ENCODE peak calls at places on chromosomes 4 and X, in five cellular contexts. One of them, this sample, is unnamed.

GRCh38 chrX:139267858-139268257 is 262.7 kb upstream of the F9 start:
- DNase-seq in cardiac fibroblast: no peak
- DNase-seq in astrocyte of the cerebellum: no peak
- DNase-seq in stomach: no peak
- DNase-seq in lower leg skin: no peak
- DNase-seq in this sample: no peak

GRCh38 chrX:68433155-68433980 is at the start of gene OPHN1:
- DNase-seq in cardiac fibroblast: peak
- DNase-seq in astrocyte of the cerebellum: peak
- DNase-seq in stomach: peak
- DNase-seq in lower leg skin: peak
- DNase-seq in this sample: peak

GRCh38 chr4:41009411-41009810 is 204.9 kb downstream of the APBB2 start:
- DNase-seq in cardiac fibroblast: no peak
- DNase-seq in astrocyte of the cerebellum: peak
- DNase-seq in stomach: no peak
- DNase-seq in lower leg skin: no peak
- DNase-seq in this sample: peak

GRCh38 chr4:39524420-39524957 is 2.8 kb downstream of the UGDH start:
- DNase-seq in cardiac fibroblast: no peak
- DNase-seq in astrocyte of the cerebellum: no peak
- DNase-seq in stomach: no peak
- DNase-seq in lower leg skin: no peak
- DNase-seq in this sample: no peak

GRCh38 chrX:41265615-41266014 is 68.3 kb upstream of the DDX3X start:
- DNase-seq in cardiac fibroblast: peak
- DNase-seq in astrocyte of the cerebellum: peak
- DNase-seq in stomach: no peak
- DNase-seq in lower leg skin: no peak
- DNase-seq in this sample: no peak

GRCh38 chr4:153537493-153537960 is 71.4 kb downstream of the TMEM131L start:
- DNase-seq in cardiac fibroblast: no peak
- DNase-seq in astrocyte of the cerebellum: no peak
- DNase-seq in stomach: no peak
- DNase-seq in lower leg skin: no peak
- DNase-seq in this sample: no peak

GRCh38 chr4:16684083-16684482 is 214.4 kb downstream of the LDB2 start:
- DNase-seq in cardiac fibroblast: peak
- DNase-seq in astrocyte of the cerebellum: no peak
- DNase-seq in stomach: no peak
- DNase-seq in lower leg skin: no peak
- DNase-seq in this sample: no peak

GRCh38 chr4:71294301-71294700 is 44.5 kb upstream of the SLC4A4 start:
- DNase-seq in cardiac fibroblast: no peak
- DNase-seq in astrocyte of the cerebellum: no peak
- DNase-seq in stomach: no peak
- DNase-seq in lower leg skin: no peak
- DNase-seq in this sample: peak

GRCh38 chr4:8651661-8652180 is 59.2 kb downstream of the CPZ start:
- DNase-seq in cardiac fibroblast: no peak
- DNase-seq in astrocyte of the cerebellum: no peak
- DNase-seq in stomach: peak
- DNase-seq in lower leg skin: no peak
- DNase-seq in this sample: no peak

GRCh38 chrX:153722704-153723350 is 1.4 kb downstream of the BCAP31 start:
- DNase-seq in cardiac fibroblast: no peak
- DNase-seq in astrocyte of the cerebellum: no peak
- DNase-seq in stomach: no peak
- DNase-seq in lower leg skin: no peak
- DNase-seq in this sample: no peak

GRCh38 chrX:56802921-56803848 is 74.1 kb downstream of the NBDY start:
- DNase-seq in cardiac fibroblast: peak
- DNase-seq in astrocyte of the cerebellum: peak
- DNase-seq in stomach: peak
- DNase-seq in lower leg skin: peak
- DNase-seq in this sample: peak

GRCh38 chrX:120791013-120791643 is 84.5 kb downstream of the CT47B1 start:
- DNase-seq in cardiac fibroblast: peak
- DNase-seq in astrocyte of the cerebellum: no peak
- DNase-seq in stomach: peak
- DNase-seq in lower leg skin: peak
- DNase-seq in this sample: no peak

GRCh38 chr4:184238072-184238743 is 20.5 kb upstream of the ENPP6 start:
- DNase-seq in cardiac fibroblast: no peak
- DNase-seq in astrocyte of the cerebellum: no peak
- DNase-seq in stomach: no peak
- DNase-seq in lower leg skin: no peak
- DNase-seq in this sample: no peak

GRCh38 chr4:20086067-20086466 is 165.6 kb upstream of the SLIT2 start:
- DNase-seq in cardiac fibroblast: no peak
- DNase-seq in astrocyte of the cerebellum: no peak
- DNase-seq in stomach: no peak
- DNase-seq in lower leg skin: no peak
- DNase-seq in this sample: no peak

GRCh38 chrX:42818151-42818921 is 40.4 kb upstream of the PPP1R2C start:
- DNase-seq in cardiac fibroblast: no peak
- DNase-seq in astrocyte of the cerebellum: no peak
- DNase-seq in stomach: no peak
- DNase-seq in lower leg skin: no peak
- DNase-seq in this sample: no peak

GRCh38 chr4:140049924-140050681 is 103.9 kb downstream of the MAML3 start:
- DNase-seq in cardiac fibroblast: peak
- DNase-seq in astrocyte of the cerebellum: no peak
- DNase-seq in stomach: no peak
- DNase-seq in lower leg skin: no peak
- DNase-seq in this sample: no peak

GRCh38 chr4:53377319-53378170 is at the start of gene FIP1L1:
- DNase-seq in cardiac fibroblast: peak
- DNase-seq in astrocyte of the cerebellum: peak
- DNase-seq in stomach: peak
- DNase-seq in lower leg skin: peak
- DNase-seq in this sample: peak

GRCh38 chr4:14149469-14150030 is 522.0 kb upstream of the BOD1L1 start:
- DNase-seq in cardiac fibroblast: peak
- DNase-seq in astrocyte of the cerebellum: no peak
- DNase-seq in stomach: no peak
- DNase-seq in lower leg skin: no peak
- DNase-seq in this sample: peak

GRCh38 chrX:43969504-43970501 is 3.4 kb downstream of the NDP start:
- DNase-seq in cardiac fibroblast: peak
- DNase-seq in astrocyte of the cerebellum: no peak
- DNase-seq in stomach: no peak
- DNase-seq in lower leg skin: no peak
- DNase-seq in this sample: no peak

DNA sequence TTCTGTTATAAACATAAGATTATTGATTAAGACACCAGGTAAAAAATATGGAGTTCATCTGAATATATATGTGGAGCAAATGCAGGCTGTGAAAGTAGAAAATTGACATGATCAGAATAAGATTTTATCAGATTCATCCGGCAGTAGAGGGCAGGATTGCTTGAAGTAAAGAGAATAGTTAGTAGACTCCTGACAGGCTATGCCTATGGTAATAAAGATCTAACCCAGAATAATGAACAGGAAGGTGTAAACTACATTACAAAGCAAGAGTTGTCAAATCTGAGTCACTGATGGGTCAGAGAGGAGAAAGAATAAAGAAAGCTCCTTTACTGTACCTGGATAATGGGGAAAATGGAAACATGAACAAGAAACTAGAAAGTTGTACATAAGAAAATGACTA is 20.8 kb upstream of the TMEM184C start:
- DNase-seq in cardiac fibroblast: no peak
- DNase-seq in astrocyte of the cerebellum: no peak
- DNase-seq in stomach: no peak
- DNase-seq in lower leg skin: no peak
- DNase-seq in this sample: peak
- TF ChIP-seq CTCF in cardiac fibroblast: no peak
- TF ChIP-seq CTCF in astrocyte of the cerebellum: peak
- TF ChIP-seq CTCF in stomach: no peak
- TF ChIP-seq CTCF in lower leg skin: no peak
- TF ChIP-seq CTCF in this sample: peak

DNA sequence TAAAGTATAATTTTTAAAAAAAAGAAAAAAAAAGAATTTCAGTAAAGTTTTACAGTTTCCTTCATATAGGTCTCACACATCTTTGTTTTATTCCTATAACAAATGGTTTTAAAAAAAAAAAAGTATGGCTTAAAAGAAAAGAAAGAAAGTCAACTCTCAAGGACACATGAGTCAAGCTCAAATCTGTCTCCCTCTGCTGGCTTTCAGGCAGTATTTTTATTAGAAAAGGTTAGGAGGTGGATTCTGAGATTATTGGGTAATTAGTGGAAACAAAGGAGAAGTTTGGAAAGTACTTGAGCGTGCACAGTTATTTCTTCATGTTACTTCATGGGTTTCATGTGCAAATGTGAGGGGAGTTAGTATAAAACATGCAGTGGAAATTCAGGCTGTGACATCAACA is 36.6 kb upstream of the BTC start:
- DNase-seq in cardiac fibroblast: peak
- DNase-seq in astrocyte of the cerebellum: no peak
- DNase-seq in stomach: no peak
- DNase-seq in lower leg skin: no peak
- DNase-seq in this sample: no peak
- TF ChIP-seq CTCF in cardiac fibroblast: peak
- TF ChIP-seq CTCF in astrocyte of the cerebellum: peak
- TF ChIP-seq CTCF in stomach: no peak
- TF ChIP-seq CTCF in lower leg skin: no peak
- TF ChIP-seq CTCF in this sample: peak

GRCh38 chrX:19382500-19383145 is 38.9 kb downstream of the PDHA1 start:
- DNase-seq in cardiac fibroblast: peak
- DNase-seq in astrocyte of the cerebellum: no peak
- DNase-seq in stomach: peak
- DNase-seq in lower leg skin: peak
- DNase-seq in this sample: no peak
- TF ChIP-seq CTCF in cardiac fibroblast: peak
- TF ChIP-seq CTCF in astrocyte of the cerebellum: peak
- TF ChIP-seq CTCF in stomach: peak
- TF ChIP-seq CTCF in lower leg skin: no peak
- TF ChIP-seq CTCF in this sample: peak

DNA sequence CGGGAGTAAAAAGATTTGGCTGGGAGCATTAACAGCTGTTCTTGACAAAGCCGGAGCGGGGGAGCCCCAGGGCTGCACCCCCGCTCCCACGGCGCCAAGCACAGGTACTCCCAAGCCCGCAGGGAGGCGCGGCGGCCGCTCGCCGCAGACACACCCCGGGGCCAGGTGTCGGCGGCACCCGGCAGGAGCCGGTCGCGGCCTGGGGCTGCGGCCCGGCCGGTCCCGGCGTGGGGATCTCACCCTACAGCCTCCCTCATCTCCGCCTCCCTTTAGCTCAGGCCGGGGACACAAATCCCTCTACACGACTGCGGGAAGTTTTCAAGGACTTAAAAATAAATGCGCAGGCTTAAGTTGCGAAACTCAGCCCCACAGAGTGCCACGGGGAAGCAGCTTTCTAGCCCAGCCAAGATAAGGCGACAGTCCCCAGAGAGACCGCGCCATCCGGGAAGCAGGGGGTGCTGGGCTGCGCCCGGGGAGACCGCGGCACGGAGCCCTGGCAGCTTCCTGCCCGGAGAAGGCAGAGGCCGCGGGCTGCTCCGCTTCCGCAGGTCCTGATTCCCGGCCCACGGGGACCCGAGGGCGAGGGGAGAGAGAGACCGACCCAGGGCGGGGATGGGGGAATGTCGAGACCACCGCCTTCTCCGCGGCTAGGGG is 473 bp downstream of the SH3RF1 start:
- DNase-seq in cardiac fibroblast: peak
- DNase-seq in astrocyte of the cerebellum: no peak
- DNase-seq in stomach: peak
- DNase-seq in lower leg skin: peak
- DNase-seq in this sample: peak
- TF ChIP-seq CTCF in cardiac fibroblast: no peak
- TF ChIP-seq CTCF in astrocyte of the cerebellum: peak
- TF ChIP-seq CTCF in stomach: peak
- TF ChIP-seq CTCF in lower leg skin: no peak
- TF ChIP-seq CTCF in this sample: peak

GRCh38 chr4:84530871-84531270 is 31.8 kb upstream of the NKX6-1 start:
- DNase-seq in cardiac fibroblast: peak
- DNase-seq in astrocyte of the cerebellum: no peak
- DNase-seq in stomach: no peak
- DNase-seq in lower leg skin: no peak
- DNase-seq in this sample: peak

GRCh38 chr4:84531689-84532088 is 32.6 kb upstream of the NKX6-1 start:
- DNase-seq in cardiac fibroblast: no peak
- DNase-seq in astrocyte of the cerebellum: no peak
- DNase-seq in stomach: no peak
- DNase-seq in lower leg skin: no peak
- DNase-seq in this sample: peak

GRCh38 chr4:84530449-84530848 is 31.4 kb upstream of the NKX6-1 start:
- DNase-seq in cardiac fibroblast: peak
- DNase-seq in astrocyte of the cerebellum: no peak
- DNase-seq in stomach: no peak
- DNase-seq in lower leg skin: no peak
- DNase-seq in this sample: no peak

DNA sequence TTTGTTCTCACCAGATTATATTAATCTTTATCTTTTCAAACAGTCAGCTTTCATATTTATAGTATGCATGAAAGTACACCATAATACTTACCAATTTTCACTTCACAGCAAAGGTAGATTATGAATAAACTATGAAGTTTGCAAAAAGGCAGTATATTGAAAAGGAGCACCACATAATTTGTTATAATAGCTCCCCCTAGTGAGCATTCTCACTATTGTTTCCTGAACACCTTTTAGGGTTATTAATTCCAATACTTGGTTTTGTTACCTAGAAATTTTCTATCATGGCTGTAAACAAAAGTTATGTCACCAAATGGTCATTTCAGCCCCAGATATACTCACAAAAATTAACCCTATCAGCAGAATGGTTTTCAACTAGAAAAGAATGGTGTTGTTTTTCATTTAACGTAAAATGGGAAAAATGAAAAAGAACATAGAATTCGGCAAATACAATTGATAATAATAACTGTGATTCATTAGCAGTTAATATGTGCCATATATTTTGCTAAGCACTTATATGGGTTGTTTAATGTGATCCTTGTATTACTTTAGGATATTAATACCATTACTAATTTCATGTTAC is 30.2 kb upstream of the NKX6-1 start:
- DNase-seq in cardiac fibroblast: peak
- DNase-seq in astrocyte of the cerebellum: peak
- DNase-seq in stomach: no peak
- DNase-seq in lower leg skin: no peak
- DNase-seq in this sample: peak
- TF ChIP-seq CTCF in cardiac fibroblast: peak
- TF ChIP-seq CTCF in astrocyte of the cerebellum: peak
- TF ChIP-seq CTCF in stomach: peak
- TF ChIP-seq CTCF in lower leg skin: no peak
- TF ChIP-seq CTCF in this sample: peak

GRCh38 chr4:183106839-183107238 is 7.8 kb downstream of the WWC2 start:
- DNase-seq in cardiac fibroblast: no peak
- DNase-seq in astrocyte of the cerebellum: no peak
- DNase-seq in stomach: no peak
- DNase-seq in lower leg skin: no peak
- DNase-seq in this sample: no peak
- TF ChIP-seq CTCF in cardiac fibroblast: peak
- TF ChIP-seq CTCF in astrocyte of the cerebellum: peak
- TF ChIP-seq CTCF in stomach: no peak
- TF ChIP-seq CTCF in lower leg skin: no peak
- TF ChIP-seq CTCF in this sample: peak

This sample was measured in foreskin keratinocyte.